ENCODE peak calls at places on chromosomes 13 and 19, in ten cellular contexts. One of them, this sample, is unnamed.

GRCh38 chr13:50626031-50626643 is 217.4 kb downstream of the DLEU7 start:
- DNase-seq in cardiac muscle cell: no peak
- DNase-seq in ACHN: no peak
- DNase-seq in C1 segment of cervical spinal cord: no peak
- DNase-seq in mesothelial cell of epicardium: no peak
- DNase-seq in MV-4-11: peak; percentile 86
- DNase-seq in AG08396: no peak
- DNase-seq in left colon: no peak
- DNase-seq in stimulated activated CD8-positive, alpha-beta memory T cell treated with anti-CD3 and anti-CD28 coated beads, Interleukin-15, amount 100 ng/mL, for 24 hours: no peak
- DNase-seq in substantia nigra: no peak
- DNase-seq in this sample: no peak

GRCh38 chr19:55546822-55547614 is 1.7 kb upstream of the SBK3 start:
- DNase-seq in left colon: peak; percentile 25
- DNase-seq in substantia nigra: no peak
- DNase-seq in ACHN: peak; percentile 65
- DNase-seq in mesothelial cell of epicardium: no peak
- DNase-seq in cardiac muscle cell: no peak
- DNase-seq in AG08396: peak; percentile 80
- DNase-seq in MV-4-11: peak; percentile 82
- DNase-seq in stimulated activated CD8-positive, alpha-beta memory T cell treated with anti-CD3 and anti-CD28 coated beads, Interleukin-15, amount 100 ng/mL, for 24 hours: no peak
- DNase-seq in C1 segment of cervical spinal cord: no peak
- DNase-seq in this sample: peak; percentile 98

GRCh38 chr19:12095111-12095790 is 30.7 kb downstream of the ZNF844 start:
- DNase-seq in left colon: no peak
- DNase-seq in MV-4-11: peak; percentile 11
- DNase-seq in C1 segment of cervical spinal cord: no peak
- DNase-seq in stimulated activated CD8-positive, alpha-beta memory T cell treated with anti-CD3 and anti-CD28 coated beads, Interleukin-15, amount 100 ng/mL, for 24 hours: no peak
- DNase-seq in mesothelial cell of epicardium: no peak
- DNase-seq in AG08396: no peak
- DNase-seq in ACHN: no peak
- DNase-seq in cardiac muscle cell: no peak
- DNase-seq in substantia nigra: no peak
- DNase-seq in this sample: no peak

GRCh38 chr19:54203151-54203611 is 2.5 kb downstream of the RPS9 start:
- DNase-seq in C1 segment of cervical spinal cord: no peak
- DNase-seq in stimulated activated CD8-positive, alpha-beta memory T cell treated with anti-CD3 and anti-CD28 coated beads, Interleukin-15, amount 100 ng/mL, for 24 hours: no peak
- DNase-seq in ACHN: peak; percentile 76
- DNase-seq in mesothelial cell of epicardium: no peak
- DNase-seq in MV-4-11: no peak
- DNase-seq in substantia nigra: no peak
- DNase-seq in cardiac muscle cell: no peak
- DNase-seq in left colon: peak; percentile 28
- DNase-seq in AG08396: no peak
- DNase-seq in this sample: no peak

GRCh38 chr19:33161201-33161600 is 29.3 kb downstream of the WDR88 start:
- DNase-seq in left colon: no peak
- DNase-seq in AG08396: no peak
- DNase-seq in C1 segment of cervical spinal cord: no peak
- DNase-seq in mesothelial cell of epicardium: no peak
- DNase-seq in cardiac muscle cell: no peak
- DNase-seq in substantia nigra: no peak
- DNase-seq in MV-4-11: peak; percentile 20
- DNase-seq in ACHN: no peak
- DNase-seq in stimulated activated CD8-positive, alpha-beta memory T cell treated with anti-CD3 and anti-CD28 coated beads, Interleukin-15, amount 100 ng/mL, for 24 hours: no peak
- DNase-seq in this sample: no peak

GRCh38 chr19:37470216-37470615 is 1.1 kb downstream of the ZNF570 start:
- DNase-seq in stimulated activated CD8-positive, alpha-beta memory T cell treated with anti-CD3 and anti-CD28 coated beads, Interleukin-15, amount 100 ng/mL, for 24 hours: no peak
- DNase-seq in left colon: no peak
- DNase-seq in MV-4-11: no peak
- DNase-seq in AG08396: no peak
- DNase-seq in cardiac muscle cell: no peak
- DNase-seq in ACHN: no peak
- DNase-seq in substantia nigra: no peak
- DNase-seq in C1 segment of cervical spinal cord: no peak
- DNase-seq in mesothelial cell of epicardium: no peak
- DNase-seq in this sample: no peak

GRCh38 chr19:2288743-2289713 is 7.1 kb upstream of the PEAK3 start:
- DNase-seq in mesothelial cell of epicardium: no peak
- DNase-seq in MV-4-11: no peak
- DNase-seq in AG08396: no peak
- DNase-seq in cardiac muscle cell: no peak
- DNase-seq in substantia nigra: no peak
- DNase-seq in ACHN: no peak
- DNase-seq in C1 segment of cervical spinal cord: no peak
- DNase-seq in stimulated activated CD8-positive, alpha-beta memory T cell treated with anti-CD3 and anti-CD28 coated beads, Interleukin-15, amount 100 ng/mL, for 24 hours: no peak
- DNase-seq in left colon: no peak
- DNase-seq in this sample: no peak

GRCh38 chr19:45517641-45518468 is 10.6 kb downstream of the VASP start:
- DNase-seq in left colon: no peak
- DNase-seq in cardiac muscle cell: no peak
- DNase-seq in stimulated activated CD8-positive, alpha-beta memory T cell treated with anti-CD3 and anti-CD28 coated beads, Interleukin-15, amount 100 ng/mL, for 24 hours: no peak
- DNase-seq in AG08396: no peak
- DNase-seq in MV-4-11: no peak
- DNase-seq in mesothelial cell of epicardium: no peak
- DNase-seq in ACHN: no peak
- DNase-seq in C1 segment of cervical spinal cord: no peak
- DNase-seq in substantia nigra: no peak
- DNase-seq in this sample: no peak

GRCh38 chr13:112592181-112592580 is 4.2 kb upstream of the TUBGCP3 start:
- DNase-seq in stimulated activated CD8-positive, alpha-beta memory T cell treated with anti-CD3 and anti-CD28 coated beads, Interleukin-15, amount 100 ng/mL, for 24 hours: no peak
- DNase-seq in C1 segment of cervical spinal cord: no peak
- DNase-seq in MV-4-11: no peak
- DNase-seq in substantia nigra: no peak
- DNase-seq in left colon: no peak
- DNase-seq in ACHN: no peak
- DNase-seq in AG08396: no peak
- DNase-seq in mesothelial cell of epicardium: no peak
- DNase-seq in cardiac muscle cell: no peak
- DNase-seq in this sample: no peak

GRCh38 chr19:44635581-44636438 is 7.9 kb upstream of the PVR start:
- DNase-seq in mesothelial cell of epicardium: no peak
- DNase-seq in left colon: no peak
- DNase-seq in substantia nigra: no peak
- DNase-seq in cardiac muscle cell: no peak
- DNase-seq in stimulated activated CD8-positive, alpha-beta memory T cell treated with anti-CD3 and anti-CD28 coated beads, Interleukin-15, amount 100 ng/mL, for 24 hours: no peak
- DNase-seq in ACHN: no peak
- DNase-seq in C1 segment of cervical spinal cord: no peak
- DNase-seq in AG08396: no peak
- DNase-seq in MV-4-11: peak; percentile 92
- DNase-seq in this sample: no peak

GRCh38 chr19:41612483-41612882 is 14.4 kb downstream of the CEACAM4 start:
- DNase-seq in MV-4-11: peak; percentile 87
- DNase-seq in substantia nigra: no peak
- DNase-seq in cardiac muscle cell: no peak
- DNase-seq in left colon: no peak
- DNase-seq in C1 segment of cervical spinal cord: no peak
- DNase-seq in ACHN: no peak
- DNase-seq in stimulated activated CD8-positive, alpha-beta memory T cell treated with anti-CD3 and anti-CD28 coated beads, Interleukin-15, amount 100 ng/mL, for 24 hours: no peak
- DNase-seq in mesothelial cell of epicardium: no peak
- DNase-seq in AG08396: no peak
- DNase-seq in this sample: no peak

GRCh38 chr19:33703821-33704220 is 82.1 kb downstream of the CHST8 start:
- DNase-seq in AG08396: no peak
- DNase-seq in mesothelial cell of epicardium: no peak
- DNase-seq in left colon: no peak
- DNase-seq in stimulated activated CD8-positive, alpha-beta memory T cell treated with anti-CD3 and anti-CD28 coated beads, Interleukin-15, amount 100 ng/mL, for 24 hours: no peak
- DNase-seq in cardiac muscle cell: no peak
- DNase-seq in ACHN: no peak
- DNase-seq in substantia nigra: no peak
- DNase-seq in C1 segment of cervical spinal cord: no peak
- DNase-seq in MV-4-11: no peak
- DNase-seq in this sample: no peak

GRCh38 chr13:29929062-29929847 is 78.8 kb upstream of the UBL3 start:
- DNase-seq in C1 segment of cervical spinal cord: no peak
- DNase-seq in ACHN: no peak
- DNase-seq in left colon: no peak
- DNase-seq in mesothelial cell of epicardium: no peak
- DNase-seq in AG08396: no peak
- DNase-seq in substantia nigra: no peak
- DNase-seq in MV-4-11: no peak
- DNase-seq in cardiac muscle cell: no peak
- DNase-seq in stimulated activated CD8-positive, alpha-beta memory T cell treated with anti-CD3 and anti-CD28 coated beads, Interleukin-15, amount 100 ng/mL, for 24 hours: no peak
- DNase-seq in this sample: no peak

GRCh38 chr13:105991622-105992254 is 543.7 kb downstream of the EFNB2 start:
- DNase-seq in stimulated activated CD8-positive, alpha-beta memory T cell treated with anti-CD3 and anti-CD28 coated beads, Interleukin-15, amount 100 ng/mL, for 24 hours: no peak
- DNase-seq in left colon: no peak
- DNase-seq in cardiac muscle cell: no peak
- DNase-seq in substantia nigra: peak; percentile 5
- DNase-seq in mesothelial cell of epicardium: no peak
- DNase-seq in C1 segment of cervical spinal cord: peak; percentile 5
- DNase-seq in AG08396: peak; percentile 56
- DNase-seq in ACHN: no peak
- DNase-seq in MV-4-11: peak; percentile 73
- DNase-seq in this sample: no peak

GRCh38 chr19:2553510-2553909 is 77.6 kb downstream of the GADD45B start:
- DNase-seq in stimulated activated CD8-positive, alpha-beta memory T cell treated with anti-CD3 and anti-CD28 coated beads, Interleukin-15, amount 100 ng/mL, for 24 hours: no peak
- DNase-seq in substantia nigra: no peak
- DNase-seq in left colon: no peak
- DNase-seq in C1 segment of cervical spinal cord: no peak
- DNase-seq in AG08396: no peak
- DNase-seq in ACHN: no peak
- DNase-seq in mesothelial cell of epicardium: no peak
- DNase-seq in MV-4-11: no peak
- DNase-seq in cardiac muscle cell: no peak
- DNase-seq in this sample: no peak

GRCh38 chr19:3683405-3683865 is 16.8 kb downstream of the PIP5K1C start:
- DNase-seq in cardiac muscle cell: no peak
- DNase-seq in AG08396: no peak
- DNase-seq in MV-4-11: no peak
- DNase-seq in ACHN: peak; percentile 88
- DNase-seq in substantia nigra: no peak
- DNase-seq in stimulated activated CD8-positive, alpha-beta memory T cell treated with anti-CD3 and anti-CD28 coated beads, Interleukin-15, amount 100 ng/mL, for 24 hours: no peak
- DNase-seq in mesothelial cell of epicardium: no peak
- DNase-seq in left colon: no peak
- DNase-seq in C1 segment of cervical spinal cord: no peak
- DNase-seq in this sample: peak; percentile 100

GRCh38 chr19:18879579-18880373 is 16.2 kb downstream of the CERS1 start:
- DNase-seq in substantia nigra: no peak
- DNase-seq in MV-4-11: peak; percentile 44
- DNase-seq in ACHN: no peak
- DNase-seq in cardiac muscle cell: no peak
- DNase-seq in C1 segment of cervical spinal cord: no peak
- DNase-seq in mesothelial cell of epicardium: no peak
- DNase-seq in left colon: peak; percentile 86
- DNase-seq in stimulated activated CD8-positive, alpha-beta memory T cell treated with anti-CD3 and anti-CD28 coated beads, Interleukin-15, amount 100 ng/mL, for 24 hours: no peak
- DNase-seq in AG08396: no peak
- DNase-seq in this sample: peak; percentile 32

GRCh38 chr19:15116856-15117255 is 9.7 kb downstream of the SYDE1 start:
- DNase-seq in left colon: no peak
- DNase-seq in C1 segment of cervical spinal cord: no peak
- DNase-seq in AG08396: no peak
- DNase-seq in substantia nigra: no peak
- DNase-seq in MV-4-11: no peak
- DNase-seq in stimulated activated CD8-positive, alpha-beta memory T cell treated with anti-CD3 and anti-CD28 coated beads, Interleukin-15, amount 100 ng/mL, for 24 hours: no peak
- DNase-seq in mesothelial cell of epicardium: no peak
- DNase-seq in ACHN: no peak
- DNase-seq in cardiac muscle cell: no peak
- DNase-seq in this sample: no peak

GRCh38 chr19:12871681-12872080 is 9.6 kb downstream of the DNASE2 start:
- DNase-seq in cardiac muscle cell: no peak
- DNase-seq in MV-4-11: no peak
- DNase-seq in ACHN: no peak
- DNase-seq in C1 segment of cervical spinal cord: no peak
- DNase-seq in mesothelial cell of epicardium: no peak
- DNase-seq in substantia nigra: no peak
- DNase-seq in left colon: no peak
- DNase-seq in AG08396: no peak
- DNase-seq in stimulated activated CD8-positive, alpha-beta memory T cell treated with anti-CD3 and anti-CD28 coated beads, Interleukin-15, amount 100 ng/mL, for 24 hours: no peak
- DNase-seq in this sample: no peak

GRCh38 chr19:45331411-45331810 is 8.7 kb upstream of the CKM start:
- DNase-seq in ACHN: no peak
- DNase-seq in stimulated activated CD8-positive, alpha-beta memory T cell treated with anti-CD3 and anti-CD28 coated beads, Interleukin-15, amount 100 ng/mL, for 24 hours: no peak
- DNase-seq in MV-4-11: no peak
- DNase-seq in C1 segment of cervical spinal cord: no peak
- DNase-seq in cardiac muscle cell: no peak
- DNase-seq in left colon: no peak
- DNase-seq in AG08396: no peak
- DNase-seq in substantia nigra: no peak
- DNase-seq in mesothelial cell of epicardium: no peak
- DNase-seq in this sample: no peak